ENCODE peak calls at places on chromosomes 13 and 19, in six cellular contexts. U is CD4-positive, CD25-positive, alpha-beta regulatory T cell; N is cerebellum; O is naive thymus-derived CD8-positive, alpha-beta T cell; G is stimulated activated CD8-positive, alpha-beta memory T cell treated with anti-CD3 and anti-CD28 coated beads, Interleukin-4, amount 100 ng/mL, for 24 hours; D is KG1. T is an unnamed sample.

GRCh38 chr19:51471527-51471926 is 6.8 kb upstream of the CEACAM18 start:
- DNase-seq in U (no peak), N (no peak), O (no peak), G (no peak), D (no peak), T (no peak)

GRCh38 chr19:17348700-17349099 is 11.3 kb downstream of the GTPBP3 start:
- DNase-seq in U (no peak), N (no peak), O (no peak), G (no peak), D (no peak), T (no peak)

GRCh38 chr13:43446126-43446525 is 340.6 kb downstream of the ENOX1 start:
- DNase-seq in U (no peak), N (no peak), O (no peak), G (no peak), D (no peak), T (no peak)

GRCh38 chr13:98482476-98483444 is 94.1 kb downstream of the STK24 start:
- DNase-seq in U (no peak), N (no peak), O (no peak), G (no peak), D (no peak), T (no peak)

GRCh38 chr19:45076029-45076850 is at the start of gene ZNF296:
- DNase-seq in U (peak; percentile 89), N (peak; percentile 92), O (peak; percentile 63), G (peak; percentile 78), D (peak; percentile 73), T (peak; percentile 88)

GRCh38 chr13:114034481-114034891 is 60.6 kb upstream of the C13orf46 start:
- DNase-seq in U (no peak), N (no peak), O (no peak), G (no peak), D (no peak), T (no peak)

GRCh38 chr13:44257806-44258205 is 115.8 kb upstream of the SERP2 start:
- DNase-seq in U (no peak), N (no peak), O (no peak), G (no peak), D (no peak), T (no peak)

GRCh38 chr13:41515491-41516139 is 58.3 kb downstream of the RGCC start:
- DNase-seq in U (no peak), N (no peak), O (no peak), G (no peak), D (no peak), T (no peak)

GRCh38 chr19:10998045-10998533 is 37.3 kb downstream of the SMARCA4 start:
- DNase-seq in U (no peak), N (no peak), O (no peak), G (no peak), D (no peak), T (no peak)

GRCh38 chr13:45092668-45093067 is 27.6 kb upstream of the GTF2F2 start:
- DNase-seq in U (no peak), N (no peak), O (no peak), G (no peak), D (no peak), T (no peak)

GRCh38 chr13:98033277-98034247 is 80.1 kb downstream of the IPO5 start:
- DNase-seq in U (no peak), N (peak; percentile 20), O (no peak), G (no peak), D (no peak), T (peak; percentile 43)

GRCh38 chr19:49486710-49487276 is 615 bp upstream of the RPL13A start:
- DNase-seq in U (no peak), N (no peak), O (no peak), G (no peak), D (no peak), T (no peak)

GRCh38 chr19:56678205-56678604 is 6.6 kb upstream of the ZNF835 start:
- DNase-seq in U (no peak), N (no peak), O (no peak), G (no peak), D (no peak), T (peak; percentile 56)

GRCh38 chr13:98300956-98301641 is 124.0 kb upstream of the RNF113B start:
- DNase-seq in U (no peak), N (no peak), O (no peak), G (no peak), D (no peak), T (no peak)

GRCh38 chr19:39518458-39518857 is 3.5 kb downstream of the SELENOV start:
- DNase-seq in U (no peak), N (no peak), O (no peak), G (no peak), D (no peak), T (no peak)

GRCh38 chr19:10913716-10914340 is 14.6 kb downstream of the YIPF2 start:
- DNase-seq in U (no peak), N (no peak), O (no peak), G (no peak), D (no peak), T (no peak)

GRCh38 chr13:109211616-109212015 is 574.8 kb downstream of the IRS2 start:
- DNase-seq in U (no peak), N (no peak), O (no peak), G (no peak), D (no peak), T (no peak)

GRCh38 chr19:57974434-57974833 is at the start of gene C19orf18:
- DNase-seq in U (no peak), N (no peak), O (no peak), G (no peak), D (no peak), T (no peak)

GRCh38 chr19:41578886-41579285 is 2.9 kb downstream of the CEACAM21 start:
- DNase-seq in U (no peak), N (no peak), O (no peak), G (no peak), D (no peak), T (no peak)

GRCh38 chr13:99123101-99124045 is 77.3 kb upstream of the UBAC2 start:
- DNase-seq in U (no peak), N (no peak), O (no peak), G (no peak), D (no peak), T (no peak)

GRCh38 chr19:42038675-42039074 is 31.3 kb downstream of the GRIK5 start:
- DNase-seq in U (no peak), N (peak; percentile 34), O (no peak), G (no peak), D (no peak), T (peak; percentile 50)

GRCh38 chr13:44653261-44653660 is 77.1 kb upstream of the TSC22D1 start:
- DNase-seq in U (no peak), N (no peak), O (no peak), G (no peak), D (no peak), T (no peak)

GRCh38 chr13:44211286-44211685 is 162.3 kb upstream of the SERP2 start:
- DNase-seq in U (no peak), N (no peak), O (no peak), G (no peak), D (no peak), T (peak; percentile 33)

GRCh38 chr13:102774210-102774560 is 599 bp upstream of the TEX30 start:
- DNase-seq in U (no peak), N (no peak), O (no peak), G (no peak), D (no peak), T (no peak)

GRCh38 chr19:40229926-40230417 is 3.5 kb upstream of the CCNP start:
- DNase-seq in U (no peak), N (no peak), O (no peak), G (no peak), D (no peak), T (no peak)

GRCh38 chr19:34841780-34842179 is 68.8 kb upstream of the ZNF599 start:
- DNase-seq in U (no peak), N (no peak), O (no peak), G (no peak), D (no peak), T (no peak)

GRCh38 chr19:51375504-51376221 is 3.2 kb upstream of the NKG7 start:
- DNase-seq in U (peak; percentile 23), N (no peak), O (no peak), G (no peak), D (peak; percentile 14), T (no peak)